ENCODE peak calls at places on chromosomes 4 and X, in six cellular contexts. One of them, this sample, is unnamed.
A peak's percentile ranks its signal among the peaks of the same experiment; 100 is the strongest.

GRCh38 chr4:16616981-16617380 is 281.5 kb downstream of the LDB2 start:
- DNase-seq in stomach: no peak
- DNase-seq in OCI-LY7: no peak
- DNase-seq in prostate gland: no peak
- DNase-seq in aorta: no peak
- DNase-seq in mesendoderm: no peak
- DNase-seq in this sample: no peak

GRCh38 chrX:48021026-48021900 is 14.5 kb downstream of the SPACA5 start:
- DNase-seq in stomach: peak; percentile 70
- DNase-seq in OCI-LY7: peak; percentile 83
- DNase-seq in prostate gland: peak; percentile 50
- DNase-seq in aorta: peak; percentile 87
- DNase-seq in mesendoderm: peak; percentile 89
- DNase-seq in this sample: no peak

GRCh38 chrX:40735318-40736169 is at the start of gene MED14:
- DNase-seq in stomach: peak; percentile 86
- DNase-seq in OCI-LY7: peak; percentile 89
- DNase-seq in prostate gland: peak; percentile 84
- DNase-seq in aorta: peak; percentile 92
- DNase-seq in mesendoderm: peak; percentile 94
- DNase-seq in this sample: peak; percentile 76

GRCh38 chrX:108178099-108178498 is 86.5 kb downstream of the ATG4A start:
- DNase-seq in stomach: no peak
- DNase-seq in OCI-LY7: no peak
- DNase-seq in prostate gland: no peak
- DNase-seq in aorta: no peak
- DNase-seq in mesendoderm: peak; percentile 0
- DNase-seq in this sample: no peak

GRCh38 chrX:318739-319578 is at the start of gene GTPBP6:
- DNase-seq in stomach: peak; percentile 99
- DNase-seq in OCI-LY7: peak; percentile 100
- DNase-seq in prostate gland: peak; percentile 100
- DNase-seq in aorta: peak; percentile 100
- DNase-seq in mesendoderm: peak; percentile 100
- DNase-seq in this sample: no peak

GRCh38 chr4:910366-911091 is 21.6 kb downstream of the GAK start:
- DNase-seq in stomach: no peak
- DNase-seq in OCI-LY7: no peak
- DNase-seq in prostate gland: no peak
- DNase-seq in aorta: peak; percentile 32
- DNase-seq in mesendoderm: no peak
- DNase-seq in this sample: no peak

GRCh38 chr4:81031389-81032173 is 1.1 kb downstream of the BMP3 start:
- DNase-seq in stomach: no peak
- DNase-seq in OCI-LY7: peak; percentile 83
- DNase-seq in prostate gland: no peak
- DNase-seq in aorta: no peak
- DNase-seq in mesendoderm: peak; percentile 11
- DNase-seq in this sample: no peak

GRCh38 chrX:30865020-30865419 is 24.0 kb downstream of the TAB3 start:
- DNase-seq in stomach: no peak
- DNase-seq in OCI-LY7: peak; percentile 14
- DNase-seq in prostate gland: no peak
- DNase-seq in aorta: no peak
- DNase-seq in mesendoderm: peak; percentile 64
- DNase-seq in this sample: no peak

GRCh38 chrX:22134681-22135080 is 102.6 kb downstream of the PHEX start:
- DNase-seq in stomach: no peak
- DNase-seq in OCI-LY7: no peak
- DNase-seq in prostate gland: peak; percentile 11
- DNase-seq in aorta: no peak
- DNase-seq in mesendoderm: peak; percentile 33
- DNase-seq in this sample: no peak

GRCh38 chr4:122658818-122659295 is 38.0 kb upstream of the IL21 start:
- DNase-seq in stomach: no peak
- DNase-seq in OCI-LY7: no peak
- DNase-seq in prostate gland: no peak
- DNase-seq in aorta: no peak
- DNase-seq in mesendoderm: no peak
- DNase-seq in this sample: no peak

GRCh38 chr4:122583906-122584305 is 37.0 kb downstream of the IL21 start:
- DNase-seq in stomach: no peak
- DNase-seq in OCI-LY7: no peak
- DNase-seq in prostate gland: peak; percentile 4
- DNase-seq in aorta: no peak
- DNase-seq in mesendoderm: no peak
- DNase-seq in this sample: no peak

GRCh38 chr4:184815046-184815877 is 10.5 kb downstream of the ACSL1 start:
- DNase-seq in stomach: peak; percentile 92
- DNase-seq in OCI-LY7: peak; percentile 76
- DNase-seq in prostate gland: peak; percentile 94
- DNase-seq in aorta: peak; percentile 80
- DNase-seq in mesendoderm: peak; percentile 42
- DNase-seq in this sample: peak; percentile 3

GRCh38 chr4:77833158-77833724 is 14.1 kb upstream of the CNOT6L start:
- DNase-seq in stomach: no peak
- DNase-seq in OCI-LY7: no peak
- DNase-seq in prostate gland: no peak
- DNase-seq in aorta: no peak
- DNase-seq in mesendoderm: no peak
- DNase-seq in this sample: no peak

GRCh38 chr4:56698329-56698728 is 17.2 kb upstream of the HOPX start:
- DNase-seq in stomach: no peak
- DNase-seq in OCI-LY7: no peak
- DNase-seq in prostate gland: no peak
- DNase-seq in aorta: no peak
- DNase-seq in mesendoderm: peak; percentile 86
- DNase-seq in this sample: no peak

GRCh38 chr4:94559351-94559806 is 107.6 kb downstream of the PDLIM5 start:
- DNase-seq in stomach: no peak
- DNase-seq in OCI-LY7: no peak
- DNase-seq in prostate gland: no peak
- DNase-seq in aorta: no peak
- DNase-seq in mesendoderm: no peak
- DNase-seq in this sample: no peak

GRCh38 chrX:1002611-1003010 is 209.8 kb downstream of the CRLF2 start:
- DNase-seq in stomach: no peak
- DNase-seq in OCI-LY7: no peak
- DNase-seq in prostate gland: no peak
- DNase-seq in aorta: no peak
- DNase-seq in mesendoderm: no peak
- DNase-seq in this sample: no peak

GRCh38 chr4:184807797-184808718 is 17.7 kb downstream of the ACSL1 start:
- DNase-seq in stomach: peak; percentile 49
- DNase-seq in OCI-LY7: no peak
- DNase-seq in prostate gland: no peak
- DNase-seq in aorta: no peak
- DNase-seq in mesendoderm: peak; percentile 46
- DNase-seq in this sample: no peak

GRCh38 chr4:87038837-87039715 is 104.3 kb downstream of the AFF1 start:
- DNase-seq in stomach: peak; percentile 32
- DNase-seq in OCI-LY7: no peak
- DNase-seq in prostate gland: no peak
- DNase-seq in aorta: peak; percentile 89
- DNase-seq in mesendoderm: peak; percentile 92
- DNase-seq in this sample: no peak

GRCh38 chr4:85149656-85150055 is 183.2 kb upstream of the WDFY3 start:
- DNase-seq in stomach: no peak
- DNase-seq in OCI-LY7: no peak
- DNase-seq in prostate gland: no peak
- DNase-seq in aorta: no peak
- DNase-seq in mesendoderm: no peak
- DNase-seq in this sample: no peak

GRCh38 chr4:126532527-126532926 is 1100.2 kb upstream of the INTU start:
- DNase-seq in stomach: no peak
- DNase-seq in OCI-LY7: no peak
- DNase-seq in prostate gland: no peak
- DNase-seq in aorta: no peak
- DNase-seq in mesendoderm: no peak
- DNase-seq in this sample: no peak

GRCh38 chrX:19121898-19122640 is at the start of gene ADGRG2:
- DNase-seq in stomach: peak; percentile 56
- DNase-seq in OCI-LY7: no peak
- DNase-seq in prostate gland: peak; percentile 25
- DNase-seq in aorta: peak; percentile 58
- DNase-seq in mesendoderm: peak; percentile 22
- DNase-seq in this sample: no peak

GRCh38 chr4:77872723-77873435 is 10.2 kb downstream of the MRPL1 start:
- DNase-seq in stomach: no peak
- DNase-seq in OCI-LY7: no peak
- DNase-seq in prostate gland: no peak
- DNase-seq in aorta: no peak
- DNase-seq in mesendoderm: no peak
- DNase-seq in this sample: no peak

GRCh38 chrX:147978931-147979330 is 2.2 kb upstream of the FMR1NB start:
- DNase-seq in stomach: no peak
- DNase-seq in OCI-LY7: no peak
- DNase-seq in prostate gland: no peak
- DNase-seq in aorta: no peak
- DNase-seq in mesendoderm: no peak
- DNase-seq in this sample: no peak

GRCh38 chr4:36189511-36190226 is 54.6 kb downstream of the ARAP2 start:
- DNase-seq in stomach: no peak
- DNase-seq in OCI-LY7: peak; percentile 1
- DNase-seq in prostate gland: no peak
- DNase-seq in aorta: no peak
- DNase-seq in mesendoderm: no peak
- DNase-seq in this sample: no peak

GRCh38 chr4:34935739-34936138 is 1308.6 kb downstream of the ARAP2 start:
- DNase-seq in stomach: no peak
- DNase-seq in OCI-LY7: no peak
- DNase-seq in prostate gland: no peak
- DNase-seq in aorta: no peak
- DNase-seq in mesendoderm: no peak
- DNase-seq in this sample: no peak

GRCh38 chr4:170014359-170015008 is 11.7 kb downstream of the MFAP3L start:
- DNase-seq in stomach: no peak
- DNase-seq in OCI-LY7: no peak
- DNase-seq in prostate gland: no peak
- DNase-seq in aorta: no peak
- DNase-seq in mesendoderm: no peak
- DNase-seq in this sample: no peak

DNA sequence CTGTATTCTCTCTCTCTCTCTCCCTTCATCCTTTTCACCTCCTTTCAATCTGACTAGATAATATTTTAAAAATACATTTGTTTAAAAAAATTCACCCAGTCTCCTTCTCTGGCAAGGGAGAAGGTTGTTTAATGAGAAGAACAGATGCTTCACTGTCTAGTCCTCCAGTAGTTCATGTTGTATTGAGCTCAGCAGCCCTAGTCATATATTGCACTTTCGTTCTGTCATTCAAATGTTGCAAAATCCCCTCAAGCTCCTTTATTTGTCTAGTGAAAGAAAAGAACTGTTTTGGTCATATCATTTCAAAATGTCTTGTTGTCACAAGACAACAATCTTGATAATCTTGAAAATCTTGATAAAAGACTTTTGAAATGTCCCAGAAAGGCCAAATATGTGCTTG is 248.0 kb downstream of the GALNTL6 start:
- DNase-seq in stomach: no peak
- DNase-seq in OCI-LY7: no peak
- DNase-seq in prostate gland: no peak
- DNase-seq in aorta: no peak
- DNase-seq in mesendoderm: no peak
- DNase-seq in this sample: no peak
- H3K4me1 ChIP-seq in stomach: no peaks in the 10 kb centered on the region
- H3K4me1 ChIP-seq in OCI-LY7: no peaks in the 10 kb centered on the region
- H3K4me1 ChIP-seq in prostate gland: no peaks in the 10 kb centered on the region
- H3K4me1 ChIP-seq in aorta: no peaks in the 10 kb centered on the region
- H3K4me1 ChIP-seq in mesendoderm: no peaks in the 10 kb centered on the region
- H3K4me1 ChIP-seq in this sample: no peaks in the 10 kb centered on the region

GRCh38 chr4:121054373-121054772 is 18.0 kb downstream of the NDNF start:
- DNase-seq in stomach: no peak
- DNase-seq in OCI-LY7: no peak
- DNase-seq in prostate gland: no peak
- DNase-seq in aorta: no peak
- DNase-seq in mesendoderm: no peak
- DNase-seq in this sample: no peak

GRCh38 chr4:121061215-121061614 is 11.1 kb downstream of the NDNF start:
- DNase-seq in stomach: no peak
- DNase-seq in OCI-LY7: no peak
- DNase-seq in prostate gland: no peak
- DNase-seq in aorta: no peak
- DNase-seq in mesendoderm: no peak
- DNase-seq in this sample: no peak

GRCh38 chr4:121053601-121054143 is 18.7 kb downstream of the NDNF start:
- DNase-seq in stomach: no peak
- DNase-seq in OCI-LY7: no peak
- DNase-seq in prostate gland: no peak
- DNase-seq in aorta: no peak
- DNase-seq in mesendoderm: peak; percentile 3
- DNase-seq in this sample: no peak

GRCh38 chr4:121061861-121062260 is 10.5 kb downstream of the NDNF start:
- DNase-seq in stomach: no peak
- DNase-seq in OCI-LY7: no peak
- DNase-seq in prostate gland: no peak
- DNase-seq in aorta: no peak
- DNase-seq in mesendoderm: no peak
- DNase-seq in this sample: no peak

GRCh38 chr4:121057466-121057911 is 14.8 kb downstream of the NDNF start:
- DNase-seq in stomach: no peak
- DNase-seq in OCI-LY7: no peak
- DNase-seq in prostate gland: no peak
- DNase-seq in aorta: no peak
- DNase-seq in mesendoderm: peak; percentile 53
- DNase-seq in this sample: no peak
- H3K27ac ChIP-seq in stomach: no peak overlapping the region
- H3K27ac ChIP-seq in OCI-LY7: no peak overlapping the region
- H3K27ac ChIP-seq in prostate gland: no peak overlapping the region
- H3K27ac ChIP-seq in aorta: no peak overlapping the region
- H3K27ac ChIP-seq in mesendoderm: no peak overlapping the region
- H3K27ac ChIP-seq in this sample: no peak overlapping the region

GRCh38 chrX:130669233-130669632 is 233.8 kb downstream of the ENOX2 start:
- DNase-seq in stomach: no peak
- DNase-seq in OCI-LY7: no peak
- DNase-seq in prostate gland: no peak
- DNase-seq in aorta: no peak
- DNase-seq in mesendoderm: no peak
- DNase-seq in this sample: no peak

DNA sequence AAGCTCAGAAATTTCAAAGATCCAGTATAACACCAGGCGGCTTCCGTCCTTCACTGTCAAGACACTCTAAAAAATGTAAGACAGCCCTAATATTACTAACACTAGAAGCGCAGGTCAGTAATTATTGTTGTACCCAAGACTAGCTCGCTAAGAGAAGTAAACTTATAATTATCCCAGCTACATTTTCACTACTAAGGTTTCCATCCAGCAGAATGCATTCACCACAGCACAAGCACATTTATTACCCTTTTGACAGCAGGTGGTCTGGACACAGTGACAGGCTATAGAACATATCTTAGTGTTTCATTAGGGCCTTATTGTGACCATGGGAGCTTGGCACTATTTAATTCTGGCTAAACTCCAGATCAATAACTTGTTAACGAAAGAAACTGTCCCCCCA is 237.8 kb downstream of the ENOX2 start:
- DNase-seq in stomach: no peak
- DNase-seq in OCI-LY7: no peak
- DNase-seq in prostate gland: no peak
- DNase-seq in aorta: no peak
- DNase-seq in mesendoderm: no peak
- DNase-seq in this sample: no peak
- H3K4me1 ChIP-seq in stomach: no peaks in the 10 kb centered on the region
- H3K4me1 ChIP-seq in OCI-LY7: no peaks in the 10 kb centered on the region
- H3K4me1 ChIP-seq in prostate gland: no peaks in the 10 kb centered on the region
- H3K4me1 ChIP-seq in aorta: peaks cover 2% of the 10 kb centered on the region
- H3K4me1 ChIP-seq in mesendoderm: no peaks in the 10 kb centered on the region
- H3K4me1 ChIP-seq in this sample: no peaks in the 10 kb centered on the region

GRCh38 chr4:147975325-147975724 is 243.4 kb downstream of the ARHGAP10 start:
- DNase-seq in stomach: no peak
- DNase-seq in OCI-LY7: no peak
- DNase-seq in prostate gland: no peak
- DNase-seq in aorta: no peak
- DNase-seq in mesendoderm: no peak
- DNase-seq in this sample: no peak
- H3K27ac ChIP-seq in stomach: no peak overlapping the region
- H3K27ac ChIP-seq in OCI-LY7: no peak overlapping the region
- H3K27ac ChIP-seq in prostate gland: no peak overlapping the region
- H3K27ac ChIP-seq in aorta: no peak overlapping the region
- H3K27ac ChIP-seq in mesendoderm: no peak overlapping the region
- H3K27ac ChIP-seq in this sample: no peak overlapping the region

This sample was measured in esophagus squamous epithelium.